ENCODE peak calls at places on chromosomes 12 and 14, in eight cellular contexts. E is A549, W is OCI-LY7, C is PC-3, Z is H9, F is neural progenitor cell, J is H1, A is IMR-90. H is an unnamed sample.

GRCh38 chr12:63916561-63917476 is 72.3 kb downstream of the SRGAP1 start:
- DNase-seq in E (no peak), W (no peak), C (peak; percentile 63), Z (no peak), F (no peak), J (no peak), A (peak; percentile 64), H (no peak)

GRCh38 chr14:95300002-95300696 is 19.6 kb downstream of the CLMN start:
- DNase-seq in E (no peak), W (peak; percentile 79), C (no peak), Z (no peak), F (no peak), J (no peak), A (no peak), H (no peak)

GRCh38 chr12:104903648-104904423 is 54.3 kb downstream of the SLC41A2 start:
- DNase-seq in E (no peak), W (no peak), C (no peak), Z (no peak), F (no peak), J (no peak), A (no peak), H (no peak)

GRCh38 chr12:70197362-70197744 is 45.9 kb upstream of the CNOT2 start:
- DNase-seq in E (no peak), W (no peak), C (no peak), Z (no peak), F (no peak), J (no peak), A (no peak), H (no peak)

GRCh38 chr14:46580941-46581671 is 70.5 kb downstream of the RPL10L start:
- DNase-seq in E (no peak), W (peak; percentile 41), C (peak; percentile 58), Z (peak; percentile 38), F (peak; percentile 76), J (peak; percentile 2), A (no peak), H (peak; percentile 23)

GRCh38 chr14:26595922-26596721 is 1.7 kb downstream of the NOVA1 start:
- DNase-seq in E (no peak), W (no peak), C (no peak), Z (no peak), F (peak; percentile 20), J (no peak), A (no peak), H (no peak)

GRCh38 chr12:104460041-104460757 is 3.5 kb downstream of the CHST11 start:
- DNase-seq in E (no peak), W (no peak), C (no peak), Z (no peak), F (no peak), J (no peak), A (no peak), H (no peak)

GRCh38 chr14:52862652-52863338 is 71.4 kb upstream of the GNPNAT1 start:
- DNase-seq in E (no peak), W (no peak), C (no peak), Z (no peak), F (no peak), J (no peak), A (peak; percentile 88), H (no peak)

GRCh38 chr14:88825078-88825458 is 617 bp downstream of the TTC8 start:
- DNase-seq in E (peak; percentile 17), W (no peak), C (no peak), Z (no peak), F (no peak), J (no peak), A (peak; percentile 23), H (no peak)

GRCh38 chr14:22547948-22548750 is 40.9 kb downstream of the DAD1 start:
- DNase-seq in E (no peak), W (no peak), C (no peak), Z (no peak), F (no peak), J (no peak), A (no peak), H (no peak)

GRCh38 chr14:58749066-58749669 is 111.4 kb downstream of the DACT1 start:
- DNase-seq in E (peak; percentile 17), W (no peak), C (peak; percentile 100), Z (no peak), F (no peak), J (no peak), A (peak; percentile 98), H (peak; percentile 27)

GRCh38 chr12:70074510-70074909 is 168.7 kb upstream of the CNOT2 start:
- DNase-seq in E (no peak), W (no peak), C (peak; percentile 53), Z (no peak), F (no peak), J (no peak), A (no peak), H (peak; percentile 36)

GRCh38 chr14:86604546-86604945 is 1074.6 kb downstream of the FLRT2 start:
- DNase-seq in E (no peak), W (no peak), C (no peak), Z (no peak), F (no peak), J (no peak), A (peak; percentile 61), H (peak; percentile 11)

GRCh38 chr14:50705026-50705593 is 37.0 kb upstream of the SAV1 start:
- DNase-seq in E (no peak), W (no peak), C (no peak), Z (no peak), F (no peak), J (no peak), A (no peak), H (no peak)

GRCh38 chr14:85187521-85187920 is 342.4 kb upstream of the FLRT2 start:
- DNase-seq in E (no peak), W (no peak), C (peak; percentile 37), Z (no peak), F (no peak), J (no peak), A (no peak), H (no peak)

GRCh38 chr12:122963928-122964240 is 2.4 kb downstream of the ABCB9 start:
- DNase-seq in E (no peak), W (no peak), C (no peak), Z (peak; percentile 26), F (no peak), J (no peak), A (peak; percentile 59), H (no peak)

GRCh38 chr12:76399040-76399439 is 50.8 kb upstream of the BBS10 start:
- DNase-seq in E (no peak), W (no peak), C (no peak), Z (no peak), F (no peak), J (no peak), A (no peak), H (no peak)

GRCh38 chr14:55955175-55955574 is 163.0 kb upstream of the PELI2 start:
- DNase-seq in E (no peak), W (no peak), C (peak; percentile 37), Z (no peak), F (no peak), J (no peak), A (no peak), H (no peak)

GRCh38 chr12:7042847-7043246 is 17.7 kb upstream of the C1S start:
- DNase-seq in E (peak; percentile 52), W (peak; percentile 44), C (peak; percentile 39), Z (no peak), F (peak; percentile 35), J (no peak), A (peak; percentile 29), H (no peak)

GRCh38 chr14:30331030-30331429 is 227.9 kb upstream of the G2E3 start:
- DNase-seq in E (no peak), W (no peak), C (no peak), Z (no peak), F (no peak), J (no peak), A (no peak), H (no peak)

GRCh38 chr14:106665814-106666213 is 1139.4 kb downstream of the TMEM121 start:
- DNase-seq in E (no peak), W (no peak), C (no peak), Z (no peak), F (no peak), J (no peak), A (no peak), H (peak; percentile 12)

GRCh38 chr12:3168775-3169221 is 91.6 kb downstream of the TSPAN9 start:
- DNase-seq in E (peak; percentile 86), W (no peak), C (peak; percentile 91), Z (no peak), F (no peak), J (peak; percentile 33), A (peak; percentile 99), H (no peak)

GRCh38 chr12:3165311-3165931 is 88.2 kb downstream of the TSPAN9 start:
- DNase-seq in E (no peak), W (no peak), C (no peak), Z (no peak), F (no peak), J (no peak), A (no peak), H (no peak)

GRCh38 chr12:3168223-3168770 is 91.1 kb downstream of the TSPAN9 start:
- DNase-seq in E (no peak), W (no peak), C (no peak), Z (no peak), F (no peak), J (no peak), A (no peak), H (no peak)

GRCh38 chr12:3164454-3165310 is 87.5 kb downstream of the TSPAN9 start:
- DNase-seq in E (no peak), W (no peak), C (no peak), Z (no peak), F (peak; percentile 64), J (no peak), A (peak; percentile 43), H (no peak)

DNA sequence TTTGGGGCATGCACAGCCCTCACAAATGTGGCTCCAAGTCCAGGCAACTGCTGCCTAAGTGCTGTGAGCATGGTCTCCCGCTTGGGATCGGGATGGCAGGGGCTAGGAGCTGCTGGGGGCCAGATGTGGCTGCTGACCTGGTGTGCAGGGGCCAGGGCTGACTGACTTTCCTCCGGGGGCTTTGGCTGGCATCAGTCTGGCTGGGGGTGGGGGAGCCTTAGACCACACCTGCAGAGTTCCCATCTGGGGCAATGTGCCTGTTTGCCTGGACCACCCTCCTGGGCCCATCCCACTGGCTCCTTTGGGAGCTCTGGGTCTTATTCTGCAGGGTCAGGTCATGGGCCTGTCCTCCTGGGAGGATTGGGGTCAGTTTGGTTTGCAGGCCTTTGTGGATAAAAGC is 90.5 kb downstream of the TSPAN9 start:
- DNase-seq in E (no peak), W (no peak), C (no peak), Z (no peak), F (no peak), J (no peak), A (no peak), H (no peak)
- H3K4me2 ChIP-seq in E (peak overlapping the region; percentile 81), W (no peak overlapping the region), C (no peak overlapping the region), Z (no peak overlapping the region), F (no peak overlapping the region), J (no peak overlapping the region), A (no peak overlapping the region), H (no peak overlapping the region)

GRCh38 chr12:95648990-95649791 is 97.9 kb upstream of the USP44 start:
- DNase-seq in E (peak; percentile 76), W (no peak), C (peak; percentile 98), Z (no peak), F (no peak), J (no peak), A (peak; percentile 62), H (no peak)
- H3K4me2 ChIP-seq in E (peak overlapping the region; percentile 31), W (no peak overlapping the region), C (peak overlapping the region; percentile 57), Z (no peak overlapping the region), F (no peak overlapping the region), J (no peak overlapping the region), A (no peak overlapping the region), H (no peak overlapping the region)

GRCh38 chr12:108419949-108420348 is 80.8 kb upstream of the CMKLR1 start:
- DNase-seq in E (no peak), W (no peak), C (no peak), Z (no peak), F (no peak), J (no peak), A (no peak), H (no peak)
- H3K4me2 ChIP-seq in E (no peak overlapping the region), W (no peak overlapping the region), C (no peak overlapping the region), Z (no peak overlapping the region), F (no peak overlapping the region), J (no peak overlapping the region), A (no peak overlapping the region), H (no peak overlapping the region)

GRCh38 chr14:24207104-24207543 is 1.6 kb downstream of the TSSK4 start:
- DNase-seq in E (no peak), W (peak; percentile 24), C (no peak), Z (no peak), F (no peak), J (no peak), A (no peak), H (no peak)
- H3K4me2 ChIP-seq in E (no peak overlapping the region), W (no peak overlapping the region), C (no peak overlapping the region), Z (no peak overlapping the region), F (no peak overlapping the region), J (no peak overlapping the region), A (no peak overlapping the region), H (no peak overlapping the region)

H was measured in MM.1S.